ENCODE peak calls at places on chromosomes 5 and 9, in four cellular contexts. One of them, this sample, is unnamed.

GRCh38 chr5:3481175-3481574 is 114.5 kb upstream of the IRX1 start:
- DNase-seq in H1: no peak
- DNase-seq in HepG2: no peak
- DNase-seq in K562: no peak
- DNase-seq in this sample: no peak

GRCh38 chr5:1005904-1006655 is 2.5 kb upstream of the NKD2 start:
- DNase-seq in H1: peak; percentile 40
- DNase-seq in HepG2: no peak
- DNase-seq in K562: no peak
- DNase-seq in this sample: no peak

GRCh38 chr9:818958-819357 is 22.5 kb upstream of the DMRT1 start:
- DNase-seq in H1: no peak
- DNase-seq in HepG2: no peak
- DNase-seq in K562: no peak
- DNase-seq in this sample: no peak

GRCh38 chr9:76107487-76107886 is 217.0 kb downstream of the PCSK5 start:
- DNase-seq in H1: no peak
- DNase-seq in HepG2: no peak
- DNase-seq in K562: no peak
- DNase-seq in this sample: no peak

GRCh38 chr9:83964973-83965349 is 15.1 kb downstream of the HNRNPK start:
- DNase-seq in H1: no peak
- DNase-seq in HepG2: no peak
- DNase-seq in K562: no peak
- DNase-seq in this sample: no peak

GRCh38 chr9:98255064-98255577 is 328 bp downstream of the TBC1D2 start:
- DNase-seq in H1: no peak
- DNase-seq in HepG2: no peak
- DNase-seq in K562: no peak
- DNase-seq in this sample: no peak

GRCh38 chr5:163757344-163757743 is 251.9 kb downstream of the MAT2B start:
- DNase-seq in H1: no peak
- DNase-seq in HepG2: no peak
- DNase-seq in K562: no peak
- DNase-seq in this sample: no peak

GRCh38 chr9:120538339-120538738 is 41.6 kb downstream of the CDK5RAP2 start:
- DNase-seq in H1: no peak
- DNase-seq in HepG2: peak; percentile 95
- DNase-seq in K562: no peak
- DNase-seq in this sample: no peak

GRCh38 chr9:92042260-92042659 is 73.0 kb downstream of the SPTLC1 start:
- DNase-seq in H1: no peak
- DNase-seq in HepG2: no peak
- DNase-seq in K562: no peak
- DNase-seq in this sample: no peak

GRCh38 chr9:126722922-126723806 is 81.7 kb upstream of the ZBTB43 start:
- DNase-seq in H1: peak; percentile 60
- DNase-seq in HepG2: no peak
- DNase-seq in K562: peak; percentile 64
- DNase-seq in this sample: no peak

GRCh38 chr5:75331-76320 is 16.3 kb upstream of the PLEKHG4B start:
- DNase-seq in H1: no peak
- DNase-seq in HepG2: no peak
- DNase-seq in K562: no peak
- DNase-seq in this sample: no peak

GRCh38 chr5:167769846-167770420 is 521.5 kb upstream of the WWC1 start:
- DNase-seq in H1: no peak
- DNase-seq in HepG2: no peak
- DNase-seq in K562: no peak
- DNase-seq in this sample: no peak

GRCh38 chr9:77673912-77674791 is 26.0 kb upstream of the GNA14 start:
- DNase-seq in H1: peak; percentile 42
- DNase-seq in HepG2: peak; percentile 16
- DNase-seq in K562: no peak
- DNase-seq in this sample: no peak

GRCh38 chr9:78023003-78023741 is 8.4 kb downstream of the GNAQ start:
- DNase-seq in H1: no peak
- DNase-seq in HepG2: peak; percentile 64
- DNase-seq in K562: no peak
- DNase-seq in this sample: no peak

DNA sequence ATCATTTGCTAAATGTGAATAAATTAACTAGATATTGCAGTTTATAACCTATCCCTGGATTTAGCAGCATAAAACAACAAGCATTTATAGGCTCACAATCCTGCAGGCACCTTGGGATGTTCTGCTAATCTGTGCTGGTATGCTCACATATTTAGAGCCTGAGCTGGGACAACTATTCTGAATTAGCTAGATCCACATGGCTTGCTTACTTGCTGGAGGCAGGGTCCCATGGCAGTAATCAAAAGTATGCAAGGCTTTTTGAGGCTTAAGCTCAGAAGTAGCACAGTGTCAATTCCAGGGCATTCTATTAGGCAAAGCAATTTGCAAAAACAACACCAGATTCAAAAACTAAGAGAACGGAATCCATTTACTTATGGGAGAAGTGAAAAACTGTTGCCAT is 745.0 kb upstream of the ACO1 start:
- DNase-seq in H1: no peak
- DNase-seq in HepG2: no peak
- DNase-seq in K562: no peak
- DNase-seq in this sample: no peak
- TF ChIP-seq YY1 in H1: no peak
- TF ChIP-seq YY1 in HepG2: no peak
- TF ChIP-seq YY1 in K562: no peak
- TF ChIP-seq YY1 in this sample: no peak

GRCh38 chr9:35518212-35518917 is 28.5 kb downstream of the RUSC2 start:
- DNase-seq in H1: no peak
- DNase-seq in HepG2: peak; percentile 96
- DNase-seq in K562: no peak
- DNase-seq in this sample: peak; percentile 83
- TF ChIP-seq POLR2A in H1: no peak
- TF ChIP-seq POLR2A in HepG2: no peak
- TF ChIP-seq POLR2A in K562: no peak
- TF ChIP-seq POLR2A in this sample: no peak

DNA sequence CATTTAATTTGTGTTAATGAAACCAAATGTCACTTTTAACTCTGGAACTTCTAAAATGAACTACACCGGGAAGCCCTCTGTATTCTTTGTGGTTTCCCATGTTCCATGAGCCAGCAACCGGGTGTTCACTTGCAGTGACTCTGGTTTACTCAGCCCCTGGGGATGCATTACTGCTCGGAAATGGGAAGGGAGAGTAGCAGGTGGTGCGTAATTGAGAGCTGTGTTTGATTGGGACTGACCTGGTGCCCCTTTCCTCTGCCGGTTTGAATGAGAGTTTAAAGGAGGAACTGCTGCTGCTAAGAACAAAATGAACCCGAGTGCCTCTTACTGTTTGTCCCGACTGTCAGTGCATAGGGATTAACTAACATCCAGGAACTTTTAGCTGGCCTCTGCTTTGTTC is 100.1 kb upstream of the DHFR start:
- DNase-seq in H1: no peak
- DNase-seq in HepG2: no peak
- DNase-seq in K562: no peak
- DNase-seq in this sample: no peak
- H3K4me1 ChIP-seq in H1: no peaks in the 10 kb centered on the region
- H3K4me1 ChIP-seq in HepG2: no peaks in the 10 kb centered on the region
- H3K4me1 ChIP-seq in K562: peaks cover 7% of the 10 kb centered on the region
- H3K4me1 ChIP-seq in this sample: no peaks in the 10 kb centered on the region

GRCh38 chr9:113026200-113026599 is 14.2 kb upstream of the ZNF883 start:
- DNase-seq in H1: no peak
- DNase-seq in HepG2: no peak
- DNase-seq in K562: no peak
- DNase-seq in this sample: no peak
- TF ChIP-seq YY1 in H1: no peak
- TF ChIP-seq YY1 in HepG2: no peak
- TF ChIP-seq YY1 in K562: no peak
- TF ChIP-seq YY1 in this sample: no peak

DNA sequence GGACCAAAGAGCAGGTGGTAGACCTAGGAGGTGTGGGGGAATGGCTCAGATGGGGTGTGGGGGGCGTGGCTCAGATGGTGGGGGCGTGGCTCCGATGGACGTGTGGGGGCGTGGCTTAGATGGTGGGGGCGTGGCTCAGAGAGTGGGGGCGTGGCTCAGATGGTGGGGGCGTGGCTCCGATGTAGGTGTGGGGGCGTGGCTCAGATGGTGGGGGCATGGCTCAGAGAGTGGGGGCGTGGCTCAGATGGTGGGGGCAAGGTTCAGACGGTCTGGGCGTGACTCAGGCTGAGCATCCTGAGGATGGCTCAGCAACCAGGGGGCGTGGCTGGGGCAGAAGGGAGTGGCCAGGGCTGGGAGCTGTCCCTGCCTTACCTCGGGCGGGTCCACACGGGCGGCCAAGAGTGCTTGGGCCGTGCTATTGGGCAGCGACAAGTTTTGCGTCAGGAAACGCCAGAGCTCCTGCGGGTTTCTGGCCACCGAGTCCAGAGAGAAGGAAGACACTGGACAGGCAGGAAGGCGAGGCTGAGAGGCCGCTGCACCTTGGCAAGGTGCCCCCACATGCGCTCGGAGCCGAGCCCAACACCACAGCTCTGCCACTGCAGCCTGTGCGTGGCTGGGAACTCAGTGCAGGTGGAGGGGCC is 5.9 kb downstream of the ABCA2 start:
- DNase-seq in H1: peak; percentile 95
- DNase-seq in HepG2: peak; percentile 88
- DNase-seq in K562: peak; percentile 94
- DNase-seq in this sample: peak; percentile 92
- TF ChIP-seq POLR2A in H1: no peak
- TF ChIP-seq POLR2A in HepG2: no peak
- TF ChIP-seq POLR2A in K562: no peak
- TF ChIP-seq POLR2A in this sample: no peak

This sample was measured in HCT116.